ENCODE peak calls at places on chromosome 9, in six cellular contexts. S is vagina, Y is IMR-90, O is neuronal stem cell, B is H9, X is tibial nerve. W is an unnamed sample.

GRCh38 chr9:36802171-36802920 is 229.7 kb downstream of the MELK start:
- DNase-seq in S (no peak), Y (peak), O (no peak), B (no peak), X (peak), W (no peak)

GRCh38 chr9:87944687-87945086 is 26.9 kb downstream of the SPATA31C1 start:
- DNase-seq in S (no peak), Y (no peak), O (no peak), B (no peak), X (no peak), W (no peak)

GRCh38 chr9:31119882-31120481 is 1264.5 kb upstream of the ACO1 start:
- DNase-seq in S (no peak), Y (no peak), O (no peak), B (peak), X (no peak), W (no peak)

GRCh38 chr9:83503881-83504280 is 34.3 kb downstream of the FRMD3 start:
- DNase-seq in S (no peak), Y (no peak), O (no peak), B (no peak), X (no peak), W (no peak)

GRCh38 chr9:16813838-16814237 is 56.6 kb downstream of the BNC2 start:
- DNase-seq in S (no peak), Y (no peak), O (no peak), B (no peak), X (no peak), W (no peak)

GRCh38 chr9:134976403-134976802 is 58.7 kb upstream of the FCN1 start:
- DNase-seq in S (no peak), Y (no peak), O (no peak), B (no peak), X (no peak), W (no peak)

GRCh38 chr9:19922476-19923118 is 133.8 kb upstream of the SLC24A2 start:
- DNase-seq in S (no peak), Y (peak), O (peak), B (peak), X (no peak), W (peak)

GRCh38 chr9:28389411-28389810 is 816.1 kb upstream of the C9orf72 start:
- DNase-seq in S (no peak), Y (no peak), O (no peak), B (no peak), X (no peak), W (no peak)

GRCh38 chr9:136148766-136149165 is 30.1 kb upstream of the TMEM250 start:
- DNase-seq in S (no peak), Y (no peak), O (no peak), B (no peak), X (no peak), W (no peak)

GRCh38 chr9:135609366-135609955 is 29.9 kb downstream of the GLT6D1 start:
- DNase-seq in S (no peak), Y (no peak), O (no peak), B (no peak), X (no peak), W (no peak)

GRCh38 chr9:121222524-121223171 is 21.0 kb upstream of the RAB14 start:
- DNase-seq in S (no peak), Y (peak), O (no peak), B (no peak), X (no peak), W (no peak)

GRCh38 chr9:113616716-113617496 is 153.4 kb downstream of the RGS3 start:
- DNase-seq in S (no peak), Y (no peak), O (no peak), B (peak), X (no peak), W (no peak)

GRCh38 chr9:125393426-125393825 is 131.8 kb downstream of the GAPVD1 start:
- DNase-seq in S (no peak), Y (peak), O (no peak), B (no peak), X (no peak), W (no peak)

GRCh38 chr9:4738866-4739586 is 2.0 kb downstream of the AK3 start:
- DNase-seq in S (no peak), Y (peak), O (no peak), B (no peak), X (no peak), W (no peak)

GRCh38 chr9:133160742-133161541 is 2.8 kb downstream of the GBGT1 start:
- DNase-seq in S (no peak), Y (peak), O (no peak), B (peak), X (peak), W (no peak)

GRCh38 chr9:39588056-39588814 is 232.8 kb downstream of the SPATA31A1 start:
- DNase-seq in S (peak), Y (no peak), O (no peak), B (no peak), X (no peak), W (no peak)

GRCh38 chr9:88730780-88731179 is 195.8 kb downstream of the NXNL2 start:
- DNase-seq in S (no peak), Y (no peak), O (no peak), B (no peak), X (no peak), W (no peak)

GRCh38 chr9:133788819-133789733 is 50.9 kb upstream of the SARDH start:
- DNase-seq in S (no peak), Y (no peak), O (no peak), B (no peak), X (no peak), W (no peak)

GRCh38 chr9:107807183-107807582 is 317.6 kb upstream of the KLF4 start:
- DNase-seq in S (no peak), Y (peak), O (no peak), B (no peak), X (no peak), W (no peak)

GRCh38 chr9:134895103-134895502 is 14.5 kb downstream of the FCN2 start:
- DNase-seq in S (peak), Y (peak), O (no peak), B (no peak), X (peak), W (no peak)

GRCh38 chr9:135885100-135885853 is 22.1 kb downstream of the CAMSAP1 start:
- DNase-seq in S (no peak), Y (peak), O (no peak), B (no peak), X (no peak), W (no peak)

GRCh38 chr9:7289773-7290172 is 509.8 kb downstream of the DMAC1 start:
- DNase-seq in S (no peak), Y (no peak), O (no peak), B (no peak), X (no peak), W (no peak)

GRCh38 chr9:134546746-134547145 is 94.9 kb upstream of the COL5A1 start:
- DNase-seq in S (no peak), Y (no peak), O (no peak), B (no peak), X (no peak), W (no peak)

GRCh38 chr9:103991698-103992097 is 102.4 kb upstream of the SMC2 start:
- DNase-seq in S (no peak), Y (no peak), O (no peak), B (no peak), X (no peak), W (no peak)

GRCh38 chr9:76883341-76883740 is 22.6 kb downstream of the PRUNE2 start:
- DNase-seq in S (no peak), Y (no peak), O (no peak), B (no peak), X (no peak), W (no peak)

GRCh38 chr9:76884823-76885222 is 21.1 kb downstream of the PRUNE2 start:
- DNase-seq in S (no peak), Y (no peak), O (no peak), B (no peak), X (no peak), W (no peak)

GRCh38 chr9:76887951-76888350 is 18.0 kb downstream of the PRUNE2 start:
- DNase-seq in S (no peak), Y (no peak), O (no peak), B (peak), X (no peak), W (peak)

GRCh38 chr9:76887003-76887821 is 18.7 kb downstream of the PRUNE2 start:
- DNase-seq in S (no peak), Y (no peak), O (no peak), B (no peak), X (no peak), W (no peak)

GRCh38 chr9:76886318-76886717 is 19.6 kb downstream of the PRUNE2 start:
- DNase-seq in S (no peak), Y (no peak), O (no peak), B (no peak), X (no peak), W (no peak)
- H3K27ac ChIP-seq in S (no peak), Y (no peak), O (no peak), B (no peak), X (no peak), W (no peak)

GRCh38 chr9:90793729-90794128 is 7.9 kb upstream of the SYK start:
- DNase-seq in S (no peak), Y (no peak), O (no peak), B (no peak), X (no peak), W (no peak)
- H3K27ac ChIP-seq in S (no peak), Y (no peak), O (no peak), B (no peak), X (no peak), W (no peak)

GRCh38 chr9:214488-215448 is at the start of gene DOCK8:
- DNase-seq in S (no peak), Y (no peak), O (peak), B (peak), X (peak), W (peak)

GRCh38 chr9:209143-209758 is 5.4 kb upstream of the DOCK8 start:
- DNase-seq in S (no peak), Y (no peak), O (no peak), B (no peak), X (no peak), W (no peak)

GRCh38 chr9:211036-211435 is 3.6 kb upstream of the DOCK8 start:
- DNase-seq in S (no peak), Y (no peak), O (no peak), B (no peak), X (no peak), W (no peak)

GRCh38 chr9:211557-211956 is 3.1 kb upstream of the DOCK8 start:
- DNase-seq in S (no peak), Y (no peak), O (no peak), B (no peak), X (no peak), W (no peak)

DNA sequence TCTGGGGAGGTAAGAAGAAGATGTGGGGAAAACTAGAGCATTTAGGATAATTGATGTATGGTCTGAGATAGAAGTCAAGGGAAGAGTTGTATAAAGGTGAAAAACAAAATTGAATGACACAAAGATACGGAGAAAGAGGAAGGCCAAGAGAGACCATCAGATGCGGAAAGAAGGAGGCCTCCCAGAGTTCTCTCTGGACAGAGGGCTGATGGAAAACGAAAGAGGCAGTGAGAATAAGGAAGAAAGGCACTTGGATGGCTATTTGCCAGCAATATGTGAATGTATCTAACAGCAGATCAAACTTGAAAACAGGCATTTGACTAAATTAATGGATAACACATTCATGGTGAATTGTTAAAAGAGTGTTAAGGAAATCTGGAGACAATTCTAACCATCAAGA is 2.4 kb upstream of the DOCK8 start:
- DNase-seq in S (no peak), Y (no peak), O (no peak), B (no peak), X (no peak), W (no peak)
- H3K27ac ChIP-seq in S (peak), Y (no peak), O (no peak), B (no peak), X (no peak), W (no peak)

GRCh38 chr9:109498195-109499060 is at the start of gene PTPN3:
- DNase-seq in S (no peak), Y (no peak), O (no peak), B (peak), X (no peak), W (no peak)
- H3K27ac ChIP-seq in S (no peak), Y (no peak), O (no peak), B (no peak), X (no peak), W (no peak)

GRCh38 chr9:117704597-117704996 is 394 bp downstream of the TLR4 start:
- DNase-seq in S (no peak), Y (no peak), O (no peak), B (no peak), X (no peak), W (no peak)
- H3K27ac ChIP-seq in S (peak), Y (no peak), O (peak), B (no peak), X (peak), W (no peak)

GRCh38 chr9:131111186-131111853 is 14.1 kb upstream of the NUP214 start:
- DNase-seq in S (no peak), Y (no peak), O (no peak), B (no peak), X (no peak), W (no peak)

GRCh38 chr9:131112374-131113159 is 12.8 kb upstream of the NUP214 start:
- DNase-seq in S (no peak), Y (no peak), O (no peak), B (no peak), X (no peak), W (no peak)

GRCh38 chr9:131111854-131112311 is 13.5 kb upstream of the NUP214 start:
- DNase-seq in S (no peak), Y (no peak), O (peak), B (no peak), X (no peak), W (no peak)

GRCh38 chr9:131116281-131117101 is 8.9 kb upstream of the NUP214 start:
- DNase-seq in S (no peak), Y (no peak), O (no peak), B (no peak), X (no peak), W (no peak)

GRCh38 chr9:131113655-131114563 is 11.5 kb upstream of the NUP214 start:
- DNase-seq in S (peak), Y (no peak), O (no peak), B (no peak), X (no peak), W (no peak)
- H3K27ac ChIP-seq in S (no peak), Y (no peak), O (no peak), B (no peak), X (no peak), W (no peak)

DNA sequence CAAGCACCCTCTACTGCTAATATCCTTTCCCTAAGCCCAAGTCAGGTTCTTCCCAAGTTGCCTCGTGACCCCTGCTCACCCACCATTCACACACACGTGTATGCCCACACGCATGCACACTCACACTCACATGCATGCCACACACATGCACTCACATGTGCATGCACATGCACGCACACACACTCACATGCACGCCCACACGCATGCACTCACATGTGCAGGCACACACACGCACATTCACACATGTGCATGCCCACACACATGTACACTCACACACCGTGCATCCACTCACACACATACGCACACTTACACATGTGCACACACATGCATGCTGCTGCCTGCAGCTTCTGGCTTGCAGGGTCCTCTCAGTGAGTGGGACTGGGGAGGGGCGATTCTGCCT is 62.9 kb upstream of the STXBP1 start:
- DNase-seq in S (no peak), Y (no peak), O (no peak), B (no peak), X (no peak), W (no peak)
- H3K27ac ChIP-seq in S (no peak), Y (no peak), O (no peak), B (no peak), X (no peak), W (no peak)

DNA sequence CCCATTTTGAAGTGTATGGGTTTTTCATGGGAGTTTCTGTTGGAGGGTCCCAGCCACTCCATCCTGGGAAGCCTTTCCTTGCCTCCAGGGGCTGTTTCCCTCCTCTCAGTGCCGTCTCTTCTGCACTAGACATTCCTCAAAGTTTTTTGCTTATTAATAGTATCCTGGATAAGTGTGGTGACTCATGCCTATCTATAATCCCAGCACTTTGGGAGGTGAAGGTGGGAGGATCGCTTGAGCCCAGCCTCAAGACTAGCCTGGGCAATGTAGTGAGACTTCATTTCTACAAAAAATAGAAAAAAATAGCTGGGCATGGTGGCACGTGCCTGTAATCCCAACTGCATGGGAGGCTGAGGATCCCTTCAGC is 43.1 kb downstream of the RALGPS1 start:
- DNase-seq in S (no peak), Y (peak), O (no peak), B (no peak), X (no peak), W (no peak)
- H3K27ac ChIP-seq in S (peak), Y (peak), O (no peak), B (no peak), X (no peak), W (no peak)

GRCh38 chr9:37903581-37903830 is 421 bp downstream of the SLC25A51 start:
- DNase-seq in S (peak), Y (no peak), O (peak), B (peak), X (no peak), W (no peak)
- H3K27ac ChIP-seq in S (peak), Y (peak), O (no peak), B (no peak), X (peak), W (no peak)

W was measured in iPS DF 6.9.